ENCODE peak calls at places on chromosomes 4 and X, in seven cellular contexts. L is posterior vena cava; S is GM04504; R is stimulated activated CD4-positive, alpha-beta T cell treated with anti-CD3 and anti-CD28 coated beads, Interleukin-4, amount 100 ng/mL, for 1 hour; Y is transverse colon; C is head of caudate nucleus; T is stimulated activated naive CD4-positive, alpha-beta T cell. Z is an unnamed sample.
A peak's percentile ranks its signal among the peaks of the same experiment; 100 is the strongest.

GRCh38 chrX:41589634-41590270 is 99.0 kb upstream of the GPR34 start:
- DNase-seq in L (no peak), S (peak; percentile 10), R (no peak), Y (no peak), C (no peak), T (no peak), Z (no peak)

GRCh38 chrX:85544609-85545008 is 165.1 kb upstream of the POF1B start:
- DNase-seq in L (no peak), S (peak; percentile 1), R (no peak), Y (no peak), C (no peak), T (no peak), Z (no peak)

GRCh38 chr4:56653461-56654237 is 27.4 kb downstream of the HOPX start:
- DNase-seq in L (no peak), S (no peak), R (no peak), Y (peak; percentile 15), C (no peak), T (no peak), Z (no peak)

GRCh38 chrX:34879876-34880275 is 62.7 kb upstream of the FAM47B start:
- DNase-seq in L (no peak), S (no peak), R (no peak), Y (no peak), C (no peak), T (no peak), Z (no peak)

GRCh38 chrX:119871245-119871598 is 311 bp downstream of the RNF113A start:
- DNase-seq in L (no peak), S (no peak), R (no peak), Y (no peak), C (no peak), T (peak; percentile 45), Z (no peak)

GRCh38 chrX:64850371-64851082 is 125.7 kb downstream of the ZC4H2 start:
- DNase-seq in L (no peak), S (no peak), R (no peak), Y (no peak), C (no peak), T (no peak), Z (no peak)

GRCh38 chrX:115642304-115642703 is 81.3 kb downstream of the PLS3 start:
- DNase-seq in L (no peak), S (no peak), R (no peak), Y (no peak), C (peak; percentile 7), T (no peak), Z (no peak)

GRCh38 chr4:147984065-147984777 is 252.3 kb downstream of the ARHGAP10 start:
- DNase-seq in L (no peak), S (no peak), R (no peak), Y (peak; percentile 17), C (peak; percentile 39), T (no peak), Z (peak; percentile 46)

GRCh38 chrX:112643721-112644120 is 36.0 kb downstream of the LHFPL1 start:
- DNase-seq in L (no peak), S (no peak), R (no peak), Y (no peak), C (no peak), T (no peak), Z (no peak)

GRCh38 chr4:48641401-48641800 is 138.7 kb downstream of the FRYL start:
- DNase-seq in L (no peak), S (no peak), R (no peak), Y (no peak), C (no peak), T (no peak), Z (no peak)

GRCh38 chr4:7625073-7625472 is 190.3 kb upstream of the PSAPL1 start:
- DNase-seq in L (no peak), S (peak; percentile 38), R (no peak), Y (no peak), C (peak; percentile 66), T (no peak), Z (no peak)

GRCh38 chr4:98663226-98664006 is 5.0 kb upstream of the TSPAN5 start:
- DNase-seq in L (no peak), S (no peak), R (peak; percentile 68), Y (peak; percentile 21), C (peak; percentile 26), T (peak; percentile 24), Z (no peak)

GRCh38 chr4:151324449-151325319 is 721 bp downstream of the SH3D19 start:
- DNase-seq in L (peak; percentile 87), S (no peak), R (no peak), Y (peak; percentile 78), C (peak; percentile 49), T (no peak), Z (no peak)

GRCh38 chr4:81030617-81031388 is at the start of gene BMP3:
- DNase-seq in L (no peak), S (no peak), R (no peak), Y (peak; percentile 73), C (no peak), T (no peak), Z (peak; percentile 48)

GRCh38 chrX:88560673-88561330 is 186.2 kb upstream of the CPXCR1 start:
- DNase-seq in L (no peak), S (no peak), R (no peak), Y (no peak), C (no peak), T (no peak), Z (no peak)

GRCh38 chr4:146134761-146135160 is 40.8 kb upstream of the LSM6 start:
- DNase-seq in L (no peak), S (no peak), R (no peak), Y (peak; percentile 78), C (no peak), T (no peak), Z (peak; percentile 98)

GRCh38 chrX:124347242-124347641 is 879 bp downstream of the SH2D1A start:
- DNase-seq in L (no peak), S (no peak), R (peak; percentile 34), Y (no peak), C (no peak), T (no peak), Z (no peak)

GRCh38 chr4:13432453-13432852 is 51.7 kb downstream of the RAB28 start:
- DNase-seq in L (no peak), S (no peak), R (no peak), Y (no peak), C (no peak), T (no peak), Z (no peak)

GRCh38 chrX:122982521-122982920 is 201.6 kb upstream of the GRIA3 start:
- DNase-seq in L (no peak), S (no peak), R (no peak), Y (no peak), C (no peak), T (no peak), Z (no peak)

GRCh38 chrX:1239681-1240142 is 27.3 kb upstream of the CRLF2 start:
- DNase-seq in L (peak; percentile 92), S (no peak), R (peak; percentile 19), Y (peak; percentile 61), C (peak; percentile 30), T (no peak), Z (no peak)

GRCh38 chr4:111628437-111628836 is 516.8 kb upstream of the FAM241A start:
- DNase-seq in L (no peak), S (no peak), R (no peak), Y (no peak), C (no peak), T (no peak), Z (no peak)

GRCh38 chr4:30825008-30825765 is 105.0 kb downstream of the PCDH7 start:
- DNase-seq in L (no peak), S (no peak), R (no peak), Y (no peak), C (no peak), T (no peak), Z (no peak)

GRCh38 chr4:148618856-148619255 is 176.6 kb upstream of the NR3C2 start:
- DNase-seq in L (no peak), S (no peak), R (no peak), Y (no peak), C (no peak), T (no peak), Z (no peak)

GRCh38 chrX:125262836-125263235 is 56.8 kb upstream of the TEX13C start:
- DNase-seq in L (no peak), S (no peak), R (no peak), Y (no peak), C (no peak), T (no peak), Z (no peak)

GRCh38 chr4:10015140-10015753 is 6.0 kb downstream of the SLC2A9 start:
- DNase-seq in L (no peak), S (no peak), R (no peak), Y (peak; percentile 63), C (peak; percentile 71), T (no peak), Z (peak; percentile 72)

GRCh38 chr4:14338206-14338605 is 664.1 kb upstream of the CPEB2 start:
- DNase-seq in L (no peak), S (no peak), R (no peak), Y (no peak), C (no peak), T (no peak), Z (no peak)

GRCh38 chrX:37796805-37797204 is 16.9 kb downstream of the CYBB start:
- DNase-seq in L (peak; percentile 71), S (no peak), R (no peak), Y (peak; percentile 15), C (no peak), T (no peak), Z (no peak)

GRCh38 chr4:142126890-142127497 is 490.6 kb downstream of the IL15 start:
- DNase-seq in L (no peak), S (peak; percentile 38), R (peak; percentile 48), Y (peak; percentile 58), C (peak; percentile 64), T (peak; percentile 52), Z (peak; percentile 35)

GRCh38 chrX:21735038-21735752 is 22.7 kb downstream of the SMPX start:
- DNase-seq in L (no peak), S (no peak), R (no peak), Y (no peak), C (no peak), T (no peak), Z (no peak)

GRCh38 chr4:55736605-55737183 is 82.9 kb upstream of the EXOC1L start:
- DNase-seq in L (no peak), S (no peak), R (no peak), Y (no peak), C (no peak), T (no peak), Z (no peak)

GRCh38 chrX:8273451-8273894 is 102.4 kb upstream of the VCX2 start:
- DNase-seq in L (no peak), S (no peak), R (no peak), Y (no peak), C (no peak), T (no peak), Z (no peak)

GRCh38 chr4:164136181-164136616 is 617.7 kb upstream of the SMIM31 start:
- DNase-seq in L (no peak), S (no peak), R (no peak), Y (no peak), C (no peak), T (no peak), Z (no peak)

GRCh38 chrX:54208531-54208930 is 25.5 kb upstream of the FAM120C start:
- DNase-seq in L (no peak), S (no peak), R (no peak), Y (no peak), C (no peak), T (no peak), Z (no peak)

GRCh38 chrX:51837926-51838325 is 55.5 kb upstream of the MAGED1 start:
- DNase-seq in L (no peak), S (peak; percentile 22), R (no peak), Y (peak; percentile 60), C (peak; percentile 47), T (no peak), Z (no peak)

GRCh38 chrX:154325541-154325940 is 29.9 kb downstream of the TKTL1 start:
- DNase-seq in L (no peak), S (no peak), R (no peak), Y (no peak), C (no peak), T (no peak), Z (no peak)

GRCh38 chr4:186587416-186588018 is 32.1 kb upstream of the MTNR1A start:
- DNase-seq in L (peak; percentile 89), S (no peak), R (peak; percentile 61), Y (peak; percentile 75), C (peak; percentile 83), T (peak; percentile 33), Z (peak; percentile 8)